ENCODE peak calls at places on chromosomes 5 and 9, in ten cellular contexts. U is psoas muscle; T is effector memory CD4-positive, alpha-beta T cell; L is fibroblast of lung; V is pancreas; H is MM.1S; M is Karpas-422; R is CD8-positive, alpha-beta T cell; N is cardiac muscle cell; F is tibial nerve. K is an unnamed sample.

GRCh38 chr9:136564379-136564988 is 18.6 kb upstream of the NOTCH1 start:
- DNase-seq in T (no peak), R (no peak), F (peak; percentile 66), H (peak; percentile 74), L (peak; percentile 76), V (no peak), M (no peak), U (peak; percentile 78), N (no peak), K (peak; percentile 82)

GRCh38 chr5:103293099-103293498 is 34.5 kb downstream of the MACIR start:
- DNase-seq in L (no peak), F (no peak), U (no peak), V (no peak), R (no peak), M (no peak), N (no peak), T (no peak), H (no peak), K (no peak)

GRCh38 chr5:980001-980588 is 28.5 kb upstream of the NKD2 start:
- DNase-seq in V (peak; percentile 19), L (peak; percentile 64), U (no peak), T (no peak), H (no peak), N (no peak), R (no peak), M (no peak), F (no peak), K (no peak)

GRCh38 chr9:129347323-129348120 is 169.5 kb upstream of the IER5L start:
- DNase-seq in N (no peak), H (no peak), U (no peak), M (no peak), L (no peak), T (no peak), V (no peak), R (no peak), F (no peak), K (no peak)

GRCh38 chr5:69484891-69485290 is 7.7 kb upstream of the OCLN start:
- DNase-seq in R (no peak), M (no peak), T (no peak), U (no peak), H (no peak), F (no peak), V (no peak), L (peak; percentile 60), N (no peak), K (no peak)

GRCh38 chr5:107796797-107797196 is 126.1 kb upstream of the EFNA5 start:
- DNase-seq in V (no peak), M (no peak), N (no peak), U (no peak), F (no peak), R (no peak), H (no peak), L (no peak), T (no peak), K (no peak)

GRCh38 chr9:117709936-117710335 is 5.7 kb downstream of the TLR4 start:
- DNase-seq in U (no peak), H (no peak), V (no peak), F (no peak), N (no peak), R (no peak), T (no peak), L (no peak), M (no peak), K (no peak)

GRCh38 chr5:946720-947625 is 54.3 kb downstream of the TRIP13 start:
- DNase-seq in H (no peak), V (peak; percentile 7), R (no peak), T (no peak), M (no peak), U (no peak), L (no peak), F (no peak), N (no peak), K (no peak)

GRCh38 chr9:85431396-85432102 is 310.2 kb downstream of the AGTPBP1 start:
- DNase-seq in R (no peak), M (no peak), V (no peak), T (no peak), N (no peak), H (no peak), L (peak; percentile 75), F (no peak), U (no peak), K (no peak)

GRCh38 chr9:96391021-96391765 is 7.7 kb upstream of the SLC35D2 start:
- DNase-seq in R (no peak), M (peak; percentile 29), U (no peak), T (no peak), L (no peak), F (no peak), N (no peak), V (peak; percentile 48), H (no peak), K (no peak)

GRCh38 chr9:76433406-76433805 is 25.6 kb upstream of the GCNT1 start:
- DNase-seq in M (no peak), F (no peak), T (no peak), N (no peak), U (no peak), L (peak; percentile 35), H (no peak), R (no peak), V (no peak), K (no peak)

GRCh38 chr5:177527595-177527994 is 10.8 kb upstream of the DDX41 start:
- DNase-seq in N (no peak), T (no peak), V (no peak), L (no peak), F (no peak), M (no peak), U (no peak), H (no peak), R (no peak), K (no peak)

GRCh38 chr5:169861934-169862333 is 118.4 kb downstream of the INSYN2B start:
- DNase-seq in H (no peak), N (no peak), L (peak; percentile 94), M (no peak), U (no peak), R (no peak), V (no peak), F (no peak), T (no peak), K (no peak)

GRCh38 chr5:2335727-2336515 is 415.6 kb downstream of the IRX2 start:
- DNase-seq in L (no peak), N (no peak), T (no peak), R (no peak), U (no peak), F (no peak), V (no peak), H (no peak), M (no peak), K (no peak)

GRCh38 chr5:135222171-135222681 is 176.8 kb downstream of the MACROH2A1 start:
- DNase-seq in L (no peak), F (no peak), R (no peak), T (no peak), H (no peak), U (peak; percentile 36), N (no peak), M (no peak), V (no peak), K (no peak)

DNA sequence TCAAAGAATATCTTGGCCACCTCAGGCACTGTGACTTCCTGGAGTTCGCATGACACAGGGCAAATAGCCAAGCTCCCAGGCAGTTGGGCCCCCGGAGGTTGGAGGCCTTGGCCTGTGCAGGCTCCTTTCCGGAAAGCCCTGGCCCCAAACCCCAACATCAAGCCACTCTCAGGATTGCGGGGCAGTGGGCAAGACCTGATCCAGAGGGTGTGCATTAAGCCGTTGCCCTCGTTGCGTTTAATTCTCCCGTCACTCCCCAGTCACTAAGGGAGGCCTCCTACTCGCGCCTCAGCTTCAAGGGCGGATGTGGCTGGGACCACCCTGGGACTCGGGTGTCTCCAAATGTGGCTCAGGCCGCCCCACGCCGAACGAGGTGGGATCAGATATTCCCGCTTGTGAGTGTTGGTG is 60.1 kb downstream of the TMEM174 start:
- DNase-seq in L (no peak), H (no peak), V (no peak), F (no peak), U (no peak), R (no peak), N (no peak), M (no peak), T (no peak), K (no peak)
- H3K27me3 ChIP-seq in L (no peaks in the 10 kb centered on the region), H (no peaks in the 10 kb centered on the region), V (no peaks in the 10 kb centered on the region), F (no peaks in the 10 kb centered on the region), U (peaks cover 79% of the 10 kb centered on the region), R (peaks cover 37% of the 10 kb centered on the region), N (peaks cover 99% of the 10 kb centered on the region), M (no peaks in the 10 kb centered on the region), T (peaks cover 54% of the 10 kb centered on the region), K (peaks cover 100% of the 10 kb centered on the region)

GRCh38 chr5:157486861-157487260 is 26.8 kb downstream of the NIPAL4 start:
- DNase-seq in F (no peak), V (no peak), M (no peak), U (no peak), L (no peak), T (no peak), N (no peak), H (no peak), R (no peak), K (no peak)
- H3K4me1 ChIP-seq in F (peaks cover 8% of the 10 kb centered on the region), V (peaks cover 12% of the 10 kb centered on the region), M (peaks cover 30% of the 10 kb centered on the region), U (no peaks in the 10 kb centered on the region), L (peaks cover 3% of the 10 kb centered on the region), T (peaks cover 15% of the 10 kb centered on the region), N (no peaks in the 10 kb centered on the region), H (peaks cover 6% of the 10 kb centered on the region), R (no peaks in the 10 kb centered on the region), K (no peaks in the 10 kb centered on the region)

GRCh38 chr5:173314166-173314952 is 13.9 kb downstream of the STC2 start:
- DNase-seq in H (no peak), U (no peak), M (no peak), N (no peak), F (no peak), L (no peak), V (no peak), R (no peak), T (no peak), K (no peak)
- H3K27me3 ChIP-seq in H (no peaks in the 10 kb centered on the region), U (no peaks in the 10 kb centered on the region), M (no peaks in the 10 kb centered on the region), N (no peaks in the 10 kb centered on the region), F (no peaks in the 10 kb centered on the region), L (no peaks in the 10 kb centered on the region), V (no peaks in the 10 kb centered on the region), R (no peaks in the 10 kb centered on the region), T (no peaks in the 10 kb centered on the region), K (no peaks in the 10 kb centered on the region)

GRCh38 chr5:173300389-173301047 is 27.7 kb downstream of the STC2 start:
- DNase-seq in N (no peak), T (no peak), U (no peak), V (no peak), M (no peak), R (no peak), F (no peak), H (no peak), L (no peak), K (no peak)

GRCh38 chr5:173297813-173298212 is 30.4 kb downstream of the STC2 start:
- DNase-seq in L (no peak), V (peak; percentile 67), N (no peak), U (no peak), F (no peak), T (no peak), M (no peak), H (no peak), R (no peak), K (no peak)

GRCh38 chr5:173299820-173300219 is 28.4 kb downstream of the STC2 start:
- DNase-seq in N (no peak), T (no peak), U (no peak), R (no peak), H (no peak), V (no peak), M (no peak), F (no peak), L (no peak), K (no peak)

GRCh38 chr5:173296737-173297676 is 31.2 kb downstream of the STC2 start:
- DNase-seq in U (no peak), M (no peak), F (no peak), N (peak; percentile 28), H (no peak), R (no peak), L (no peak), T (no peak), V (no peak), K (no peak)

GRCh38 chr5:173298213-173298933 is 29.8 kb downstream of the STC2 start:
- DNase-seq in N (no peak), V (no peak), T (no peak), F (no peak), L (no peak), R (no peak), M (no peak), H (no peak), U (no peak), K (no peak)
- H3K4me1 ChIP-seq in N (peaks cover 26% of the 10 kb centered on the region), V (no peaks in the 10 kb centered on the region), T (peaks cover 5% of the 10 kb centered on the region), F (peaks cover 11% of the 10 kb centered on the region), L (peaks cover 13% of the 10 kb centered on the region), R (peaks cover 12% of the 10 kb centered on the region), M (peaks cover 2% of the 10 kb centered on the region), H (no peaks in the 10 kb centered on the region), U (no peaks in the 10 kb centered on the region), K (peaks cover 16% of the 10 kb centered on the region)